ENCODE peak calls at places on chromosome 2, in seven cellular contexts. D is IMR-90, A is epithelial cell of proximal tubule, E is gastrocnemius medialis, B is ascending aorta, L is body of pancreas, N is upper lobe of left lung. Y is an unnamed sample.

GRCh38 chr2:12918841-12919445 is 202.2 kb downstream of the TRIB2 start:
- DNase-seq in B (peak), D (peak), A (no peak), L (peak), N (no peak), E (peak), Y (peak)

GRCh38 chr2:118990757-118991545 is 49.0 kb downstream of the MARCO start:
- DNase-seq in N (no peak), L (no peak), A (no peak), B (peak), E (no peak), D (no peak), Y (no peak)

GRCh38 chr2:85729825-85730510 is 23.8 kb upstream of the ATOH8 start:
- DNase-seq in N (no peak), E (no peak), A (no peak), L (no peak), D (no peak), B (no peak), Y (no peak)

GRCh38 chr2:127083819-127084503 is 23.0 kb downstream of the BIN1 start:
- DNase-seq in L (peak), E (peak), D (peak), A (peak), B (peak), N (no peak), Y (peak)

GRCh38 chr2:229726643-229727042 is 12.3 kb upstream of the DNER start:
- DNase-seq in D (no peak), N (no peak), L (no peak), A (no peak), E (no peak), B (no peak), Y (no peak)

GRCh38 chr2:174740718-174741117 is 23.6 kb downstream of the CHRNA1 start:
- DNase-seq in N (no peak), L (no peak), E (no peak), D (no peak), B (no peak), A (no peak), Y (no peak)

GRCh38 chr2:102439065-102439695 is 16.2 kb downstream of the IL18RAP start:
- DNase-seq in N (no peak), B (no peak), D (peak), L (no peak), E (no peak), A (peak), Y (peak)

GRCh38 chr2:52416340-52416739 is 1351.3 kb upstream of the CHAC2 start:
- DNase-seq in A (no peak), L (no peak), N (no peak), E (no peak), B (no peak), D (peak), Y (peak)

GRCh38 chr2:216677439-216678097 is 17.8 kb downstream of the IGFBP5 start:
- DNase-seq in N (no peak), D (no peak), B (no peak), A (no peak), E (no peak), L (no peak), Y (peak)

DNA sequence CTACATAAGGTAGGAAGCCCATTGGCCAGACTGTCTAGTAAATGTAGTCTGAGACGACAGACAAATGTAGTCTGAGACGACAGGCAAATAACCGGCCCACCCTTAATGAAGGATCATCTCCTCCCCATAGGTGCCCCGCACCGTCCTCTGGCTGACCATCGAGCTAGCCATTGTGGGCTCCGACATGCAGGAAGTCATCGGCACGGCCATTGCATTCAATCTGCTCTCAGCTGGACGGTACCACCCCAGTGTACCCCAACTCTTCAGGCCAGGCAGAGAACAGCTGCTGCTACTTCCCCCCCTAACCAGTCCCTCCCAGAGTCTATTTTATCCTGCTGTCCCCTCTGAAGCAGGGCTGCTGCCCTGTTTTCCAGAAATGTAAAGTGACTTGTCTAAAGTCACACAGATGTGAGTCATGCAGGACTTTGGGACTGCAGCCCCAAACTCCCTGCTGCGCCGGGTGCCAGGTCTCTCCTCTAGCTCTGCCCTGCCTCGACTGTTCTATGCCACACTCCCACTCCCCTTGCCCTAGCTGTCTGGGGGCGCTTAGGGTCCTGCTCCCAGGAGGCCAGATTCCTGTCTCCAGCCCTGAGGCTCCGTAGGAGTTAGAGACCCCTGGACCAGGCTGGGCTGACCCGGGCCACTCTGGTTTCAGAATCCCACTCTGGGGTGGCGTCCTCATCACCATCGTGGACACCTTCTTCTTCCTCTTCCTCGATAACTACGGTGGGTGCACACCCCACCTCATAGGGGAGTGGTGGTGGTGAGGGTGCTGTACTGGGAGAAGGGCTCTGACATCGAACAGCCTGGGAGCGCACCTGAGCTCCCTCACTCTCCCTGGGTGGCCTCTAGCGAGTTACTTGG is 4.7 kb downstream of the SLC11A1 start:
- DNase-seq in E (no peak), L (no peak), A (no peak), N (no peak), D (no peak), B (peak), Y (no peak)
- H3K4me3 ChIP-seq in E (no peak), L (no peak), A (no peak), N (no peak), D (no peak), B (no peak), Y (no peak)

DNA sequence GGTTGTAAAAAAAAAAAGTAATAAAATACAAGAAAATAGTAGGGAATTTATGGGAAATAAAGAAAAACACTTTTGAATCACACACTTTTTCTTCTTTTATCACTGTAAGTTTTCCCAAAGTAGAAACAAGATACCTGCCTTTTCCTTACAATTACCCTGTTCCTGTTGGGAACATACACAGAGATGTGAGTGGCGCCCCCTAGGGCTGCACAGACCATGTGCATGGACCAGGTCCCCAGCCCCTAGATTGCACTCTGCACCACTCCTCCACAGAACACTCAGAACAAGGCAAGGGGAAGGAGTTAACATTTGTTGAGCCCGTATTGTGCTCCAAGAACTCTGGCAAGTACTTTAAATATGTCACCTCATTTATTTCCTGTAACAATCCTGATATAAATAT is 118.7 kb upstream of the NRP2 start:
- DNase-seq in L (peak), N (no peak), A (no peak), B (no peak), D (no peak), E (no peak), Y (no peak)
- TF ChIP-seq CTCF in L (peak), N (peak), A (peak), B (peak), D (no peak), E (no peak), Y (peak)

GRCh38 chr2:219521066-219521880 is 7.0 kb downstream of the ASIC4 start:
- DNase-seq in E (no peak), B (no peak), N (no peak), L (no peak), D (peak), A (no peak), Y (peak)

GRCh38 chr2:219520079-219520478 is 5.8 kb downstream of the ASIC4 start:
- DNase-seq in B (no peak), D (no peak), A (no peak), N (no peak), L (no peak), E (no peak), Y (no peak)

GRCh38 chr2:219524817-219525216 is 10.5 kb downstream of the ASIC4 start:
- DNase-seq in A (no peak), L (no peak), D (no peak), B (no peak), N (no peak), E (no peak), Y (no peak)

GRCh38 chr2:219523031-219523671 is 8.9 kb downstream of the ASIC4 start:
- DNase-seq in E (no peak), N (no peak), A (no peak), D (no peak), B (no peak), L (no peak), Y (no peak)

DNA sequence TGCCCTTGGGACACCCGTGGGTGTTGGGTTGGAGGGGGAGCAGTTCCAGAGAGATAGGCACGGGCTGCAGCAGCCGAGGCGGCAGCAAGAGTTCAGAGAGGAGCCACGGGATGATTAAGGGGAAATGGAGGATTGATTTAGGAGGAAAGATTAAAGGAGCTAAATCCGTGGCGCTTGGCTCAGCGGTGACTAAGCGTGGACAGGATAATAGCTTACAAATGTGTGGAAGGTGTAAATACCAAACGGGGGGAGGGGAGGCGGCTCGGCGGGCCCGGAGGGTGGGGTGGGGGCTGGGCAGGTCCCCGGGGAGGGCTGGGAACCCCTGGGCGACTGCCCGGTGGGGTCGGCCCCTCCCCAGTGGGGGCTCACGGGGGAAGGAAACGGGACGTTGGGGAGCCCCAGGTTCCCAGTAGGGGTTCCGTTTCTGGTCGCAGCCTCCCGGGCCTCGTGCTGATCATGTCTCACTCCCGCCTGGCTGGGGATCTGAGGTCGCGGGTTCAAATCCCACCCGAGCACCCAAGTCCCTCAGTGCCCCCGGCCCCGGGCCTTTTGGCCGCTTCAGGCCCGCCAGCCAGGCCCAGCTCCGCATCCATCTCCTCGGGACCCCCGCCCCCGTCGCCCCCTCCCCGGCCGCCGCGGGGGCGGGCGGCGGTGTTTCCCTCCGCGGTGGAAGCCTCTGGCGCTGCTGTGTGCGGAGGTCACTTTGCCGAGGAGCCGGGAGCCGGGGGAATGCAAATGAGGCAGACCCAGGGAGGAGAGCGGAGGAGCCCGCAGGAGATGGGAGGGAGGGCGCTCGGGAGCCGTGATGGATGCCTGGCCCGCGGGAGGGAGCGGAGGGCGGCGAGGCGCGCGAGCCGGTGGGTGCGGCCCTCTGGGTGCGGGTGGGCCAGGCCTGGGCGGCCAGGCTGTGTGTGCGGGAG is 8.1 kb downstream of the ASIC4 start:
- DNase-seq in A (no peak), L (no peak), E (no peak), B (no peak), N (peak), D (peak), Y (peak)
- H3K4me3 ChIP-seq in A (peak), L (no peak), E (no peak), B (peak), N (no peak), D (no peak), Y (no peak)

DNA sequence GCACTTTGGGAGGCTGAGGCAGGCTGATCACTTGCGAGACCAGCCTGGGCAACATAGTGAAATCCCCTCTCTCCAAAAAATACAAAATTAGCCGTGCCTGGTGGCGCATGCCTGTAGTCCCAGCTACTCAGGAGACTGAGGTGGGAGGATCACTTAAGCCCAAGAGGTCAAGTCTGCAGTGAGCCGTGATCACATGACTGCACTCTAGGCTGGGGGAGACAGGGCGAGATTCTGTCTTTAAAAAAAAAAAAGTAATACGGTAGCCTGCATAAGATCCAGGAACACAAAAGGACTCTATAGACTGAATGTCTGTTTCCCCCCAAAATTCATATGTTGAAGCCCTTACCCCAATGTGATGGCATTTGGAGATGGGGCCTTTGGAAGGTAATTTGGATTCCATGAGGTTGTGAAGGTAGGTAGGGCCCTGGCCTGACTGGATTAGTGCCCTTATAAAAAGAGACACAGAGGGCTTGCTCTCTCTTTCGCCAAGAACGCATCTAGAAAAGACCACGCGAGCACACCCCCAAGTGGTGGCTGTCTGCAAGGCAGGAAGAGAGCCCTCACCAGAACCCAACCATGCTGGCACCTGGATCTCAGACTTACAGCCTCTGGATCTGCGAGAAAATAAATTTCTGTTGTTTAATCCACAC is 17.0 kb downstream of the MBOAT2 start:
- DNase-seq in B (no peak), D (no peak), A (no peak), N (no peak), L (no peak), E (no peak), Y (no peak)
- TF ChIP-seq CTCF in B (no peak), D (peak), A (peak), N (no peak), L (no peak), E (no peak), Y (no peak)

Y was measured in epithelial cell of esophagus.